ENCODE peak calls at places on chromosomes 2 and 18, in seven cellular contexts. S is heart left ventricle; Y is stomach; K is RWPE1; E is iPS-NIHi11; V is activated naive CD4-positive, alpha-beta T cell treated with Interleukin-2 at 50 U/mL for 16 hours; O is H7. T is an unnamed sample.

GRCh38 chr2:19979932-19980331 is 10.0 kb downstream of the WDR35 start:
- DNase-seq in K (no peak), E (no peak), O (no peak), S (no peak), Y (no peak), V (no peak), T (no peak)

GRCh38 chr18:34709631-34710429 is at the start of gene DTNA:
- DNase-seq in E (peak), O (no peak), S (no peak), K (peak), V (no peak), Y (no peak), T (no peak)

GRCh38 chr2:161415467-161416293 is 417 bp upstream of the TBR1 start:
- DNase-seq in K (no peak), E (no peak), S (no peak), Y (no peak), O (peak), V (no peak), T (no peak)

GRCh38 chr18:45774065-45774521 is 50.1 kb downstream of the SLC14A1 start:
- DNase-seq in E (no peak), K (peak), O (no peak), V (no peak), S (no peak), Y (no peak), T (no peak)

GRCh38 chr18:48428494-48429177 is 19.5 kb upstream of the ZBTB7C start:
- DNase-seq in S (no peak), E (no peak), O (no peak), K (no peak), V (no peak), Y (no peak), T (no peak)

GRCh38 chr2:128536925-128537620 is 218.4 kb upstream of the HS6ST1 start:
- DNase-seq in V (no peak), K (peak), E (peak), S (no peak), Y (peak), O (peak), T (no peak)

GRCh38 chr2:24050041-24050655 is 607 bp downstream of the FKBP1B start:
- DNase-seq in K (no peak), O (peak), V (peak), S (peak), Y (peak), E (peak), T (peak)

GRCh38 chr18:77151791-77152517 is 19.4 kb upstream of the MBP start:
- DNase-seq in V (no peak), K (no peak), O (peak), Y (no peak), E (no peak), S (no peak), T (no peak)

GRCh38 chr2:112682101-112682500 is 36.4 kb downstream of the SLC20A1 start:
- DNase-seq in Y (no peak), V (no peak), E (no peak), S (no peak), K (no peak), O (no peak), T (peak)

GRCh38 chr2:182631299-182631698 is 84.8 kb upstream of the DNAJC10 start:
- DNase-seq in K (no peak), V (no peak), O (no peak), Y (no peak), E (no peak), S (no peak), T (no peak)

GRCh38 chr2:239163306-239164070 is 237.3 kb downstream of the HDAC4 start:
- DNase-seq in E (no peak), V (no peak), Y (no peak), S (peak), O (no peak), K (no peak), T (peak)

GRCh38 chr2:189217546-189217945 is 38.0 kb upstream of the COL5A2 start:
- DNase-seq in S (no peak), E (peak), V (no peak), O (peak), K (no peak), Y (no peak), T (no peak)

GRCh38 chr2:70070557-70071268 is 16.6 kb upstream of the PCBP1 start:
- DNase-seq in S (no peak), V (peak), E (peak), K (peak), Y (peak), O (peak), T (peak)

GRCh38 chr2:67289921-67290371 is 107.2 kb upstream of the ETAA1 start:
- DNase-seq in V (no peak), S (no peak), K (peak), Y (no peak), O (no peak), E (no peak), T (no peak)

GRCh38 chr2:101770672-101771071 is 73.2 kb downstream of the MAP4K4 start:
- DNase-seq in S (no peak), K (no peak), Y (no peak), E (peak), V (no peak), O (no peak), T (no peak)

GRCh38 chr2:96404446-96405373 is 69.1 kb downstream of the NCAPH start:
- DNase-seq in E (no peak), V (no peak), O (no peak), Y (peak), S (no peak), K (no peak), T (peak)

GRCh38 chr2:67256892-67257291 is 140.2 kb upstream of the ETAA1 start:
- DNase-seq in V (no peak), E (no peak), S (no peak), K (no peak), Y (no peak), O (no peak), T (no peak)

GRCh38 chr2:123518387-123518786 is 506.7 kb upstream of the CNTNAP5 start:
- DNase-seq in V (no peak), O (no peak), K (peak), S (no peak), E (no peak), Y (no peak), T (no peak)

GRCh38 chr2:88350641-88351601 is 101.6 kb downstream of the FOXI3 start:
- DNase-seq in K (peak), E (peak), Y (peak), V (peak), S (peak), O (peak), T (peak)

GRCh38 chr2:144466637-144467036 is 53.3 kb downstream of the ZEB2 start:
- DNase-seq in K (no peak), E (no peak), Y (no peak), O (no peak), S (no peak), V (no peak), T (no peak)

GRCh38 chr2:85649201-85650190 is 18.5 kb downstream of the SFTPB start:
- DNase-seq in O (no peak), K (peak), V (no peak), Y (no peak), E (no peak), S (no peak), T (no peak)

GRCh38 chr18:5461056-5461455 is 82.7 kb downstream of the EPB41L3 start:
- DNase-seq in S (no peak), E (no peak), V (no peak), O (no peak), Y (no peak), K (no peak), T (no peak)

GRCh38 chr2:222318712-222319575 is 20.1 kb upstream of the PAX3 start:
- DNase-seq in S (peak), E (no peak), O (peak), Y (no peak), V (peak), K (no peak), T (peak)

GRCh38 chr2:38095996-38096861 is 20.3 kb upstream of the CYP1B1 start:
- DNase-seq in Y (no peak), O (no peak), V (no peak), K (peak), S (peak), E (peak), T (peak)

GRCh38 chr2:40244251-40245010 is 207.5 kb downstream of the SLC8A1 start:
- DNase-seq in O (peak), V (no peak), Y (peak), S (no peak), E (peak), K (peak), T (peak)

GRCh38 chr2:70454936-70455544 is 98.6 kb downstream of the TGFA start:
- DNase-seq in O (no peak), E (no peak), S (no peak), K (no peak), V (no peak), Y (no peak), T (no peak)

GRCh38 chr2:204608261-204608660 is 63.0 kb downstream of the PARD3B start:
- DNase-seq in Y (no peak), K (no peak), O (no peak), V (no peak), E (no peak), S (no peak), T (no peak)

T was measured in upper lobe of left lung.